ENCODE peak calls at places on chromosomes 12 and 14, in five cellular contexts. One of them, this sample, is unnamed.
A peak's percentile ranks its signal among the peaks of the same experiment; 100 is the strongest.

GRCh38 chr12:34287986-34288962 is 266.0 kb downstream of the ALG10 start:
- DNase-seq in A549: no peak
- DNase-seq in GM12878: no peak
- DNase-seq in K562: no peak
- DNase-seq in H1: no peak
- DNase-seq in this sample: no peak

GRCh38 chr12:71299541-71300376 is 139.8 kb upstream of the LGR5 start:
- DNase-seq in A549: no peak
- DNase-seq in H1: no peak
- DNase-seq in K562: peak; percentile 89
- DNase-seq in GM12878: no peak
- DNase-seq in this sample: no peak

GRCh38 chr12:50400104-50400637 is 514 bp upstream of the LARP4 start:
- DNase-seq in A549: no peak
- DNase-seq in H1: no peak
- DNase-seq in GM12878: no peak
- DNase-seq in K562: peak; percentile 25
- DNase-seq in this sample: no peak

GRCh38 chr12:41944241-41944640 is 200.4 kb downstream of the GXYLT1 start:
- DNase-seq in A549: no peak
- DNase-seq in K562: no peak
- DNase-seq in H1: no peak
- DNase-seq in GM12878: no peak
- DNase-seq in this sample: no peak

GRCh38 chr12:64318605-64319004 is 72.0 kb downstream of the C12orf56 start:
- DNase-seq in H1: peak; percentile 54
- DNase-seq in A549: no peak
- DNase-seq in K562: peak; percentile 7
- DNase-seq in GM12878: no peak
- DNase-seq in this sample: peak; percentile 1

GRCh38 chr14:80395031-80395430 is 183.7 kb upstream of the DIO2 start:
- DNase-seq in GM12878: no peak
- DNase-seq in H1: no peak
- DNase-seq in K562: no peak
- DNase-seq in A549: no peak
- DNase-seq in this sample: no peak

GRCh38 chr12:91885851-91886250 is 259.8 kb downstream of the BTG1 start:
- DNase-seq in H1: no peak
- DNase-seq in GM12878: no peak
- DNase-seq in A549: no peak
- DNase-seq in K562: no peak
- DNase-seq in this sample: no peak

GRCh38 chr14:56487090-56487667 is 92.4 kb upstream of the TMEM260 start:
- DNase-seq in GM12878: no peak
- DNase-seq in A549: peak; percentile 8
- DNase-seq in K562: peak; percentile 5
- DNase-seq in H1: no peak
- DNase-seq in this sample: no peak

GRCh38 chr12:22544038-22544979 is at the start of gene C2CD5:
- DNase-seq in A549: peak; percentile 84
- DNase-seq in H1: peak; percentile 93
- DNase-seq in K562: peak; percentile 96
- DNase-seq in GM12878: peak; percentile 80
- DNase-seq in this sample: peak; percentile 95

GRCh38 chr14:93081875-93082570 is 33.7 kb downstream of the ITPK1 start:
- DNase-seq in GM12878: no peak
- DNase-seq in K562: no peak
- DNase-seq in H1: no peak
- DNase-seq in A549: no peak
- DNase-seq in this sample: no peak

GRCh38 chr14:103763730-103764488 is 48.3 kb downstream of the ZFYVE21 start:
- DNase-seq in K562: no peak
- DNase-seq in A549: no peak
- DNase-seq in GM12878: peak; percentile 25
- DNase-seq in H1: no peak
- DNase-seq in this sample: no peak

GRCh38 chr14:38507299-38507698 is 251.4 kb upstream of the CLEC14A start:
- DNase-seq in GM12878: no peak
- DNase-seq in H1: no peak
- DNase-seq in A549: no peak
- DNase-seq in K562: no peak
- DNase-seq in this sample: no peak

GRCh38 chr12:122282066-122282465 is 15.8 kb upstream of the VPS33A start:
- DNase-seq in H1: no peak
- DNase-seq in K562: no peak
- DNase-seq in GM12878: no peak
- DNase-seq in A549: no peak
- DNase-seq in this sample: no peak

GRCh38 chr12:76399040-76399439 is 50.8 kb upstream of the BBS10 start:
- DNase-seq in GM12878: no peak
- DNase-seq in K562: no peak
- DNase-seq in H1: no peak
- DNase-seq in A549: no peak
- DNase-seq in this sample: no peak

GRCh38 chr12:116264525-116265070 is 12.9 kb downstream of the MED13L start:
- DNase-seq in A549: no peak
- DNase-seq in H1: no peak
- DNase-seq in K562: no peak
- DNase-seq in GM12878: no peak
- DNase-seq in this sample: no peak

GRCh38 chr14:94893411-94894160 is 123.7 kb upstream of the GSC start:
- DNase-seq in H1: no peak
- DNase-seq in GM12878: no peak
- DNase-seq in K562: no peak
- DNase-seq in A549: no peak
- DNase-seq in this sample: no peak

GRCh38 chr14:50768220-50768619 is 62.7 kb downstream of the NIN start:
- DNase-seq in K562: no peak
- DNase-seq in A549: no peak
- DNase-seq in H1: no peak
- DNase-seq in GM12878: no peak
- DNase-seq in this sample: no peak

GRCh38 chr14:61489932-61490331 is 168.6 kb downstream of the PRKCH start:
- DNase-seq in GM12878: no peak
- DNase-seq in K562: no peak
- DNase-seq in H1: no peak
- DNase-seq in A549: no peak
- DNase-seq in this sample: no peak

GRCh38 chr12:80129895-80130535 is 30.7 kb downstream of the OTOGL start:
- DNase-seq in K562: no peak
- DNase-seq in GM12878: no peak
- DNase-seq in A549: no peak
- DNase-seq in H1: no peak
- DNase-seq in this sample: no peak
- TF ChIP-seq HDAC2 in K562: no peak
- TF ChIP-seq HDAC2 in GM12878: no peak
- TF ChIP-seq HDAC2 in A549: no peak
- TF ChIP-seq HDAC2 in H1: no peak
- TF ChIP-seq HDAC2 in this sample: no peak

DNA sequence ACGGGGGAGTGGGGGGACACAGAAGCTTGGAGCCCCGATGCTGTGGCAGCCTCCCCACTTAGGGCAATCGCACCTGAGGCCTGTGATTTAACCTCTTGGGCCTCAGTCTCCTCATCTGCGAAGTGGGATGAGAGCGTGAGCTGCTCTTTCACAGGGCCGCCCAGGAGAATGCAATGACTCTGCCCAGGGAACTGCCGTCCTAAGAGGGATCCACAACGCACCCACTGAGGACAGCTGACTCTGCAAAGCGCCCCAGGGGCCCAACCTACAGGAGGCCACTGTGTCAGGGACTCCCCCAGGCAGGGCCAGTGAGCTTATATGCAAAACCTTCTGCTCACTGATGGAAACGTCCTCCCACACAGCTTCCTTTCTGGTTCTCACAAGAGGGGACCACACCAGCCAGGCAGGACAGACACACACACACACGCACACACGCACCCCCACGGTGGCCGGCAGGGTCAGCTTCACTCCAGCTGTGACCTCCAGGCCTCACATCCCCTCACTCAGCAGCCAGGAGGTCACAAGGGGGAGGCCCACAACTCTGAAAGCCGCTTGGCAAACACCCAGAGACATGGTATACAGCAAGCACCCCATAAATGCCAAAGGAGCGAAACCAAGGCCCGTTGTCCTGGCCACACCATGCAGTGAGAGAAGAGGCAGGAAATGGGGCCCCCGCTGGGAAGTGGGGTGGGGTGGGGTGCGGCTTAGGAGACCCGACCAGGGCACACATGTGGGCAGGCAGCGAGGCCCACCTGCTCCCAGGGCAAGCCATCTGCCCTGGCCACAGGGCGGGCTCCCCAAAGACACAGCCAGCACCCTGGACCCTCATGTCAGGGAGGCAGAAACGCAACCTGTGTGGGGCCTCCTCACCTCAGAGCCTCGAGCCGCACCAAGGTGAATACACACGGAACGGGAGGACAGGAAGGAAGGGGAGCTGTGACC is 73.3 kb downstream of the NCOR2 start:
- DNase-seq in K562: peak; percentile 20
- DNase-seq in GM12878: peak; percentile 86
- DNase-seq in H1: no peak
- DNase-seq in A549: no peak
- DNase-seq in this sample: no peak
- TF ChIP-seq HDAC2 in K562: no peak
- TF ChIP-seq HDAC2 in GM12878: no peak
- TF ChIP-seq HDAC2 in H1: no peak
- TF ChIP-seq HDAC2 in A549: no peak
- TF ChIP-seq HDAC2 in this sample: no peak

DNA sequence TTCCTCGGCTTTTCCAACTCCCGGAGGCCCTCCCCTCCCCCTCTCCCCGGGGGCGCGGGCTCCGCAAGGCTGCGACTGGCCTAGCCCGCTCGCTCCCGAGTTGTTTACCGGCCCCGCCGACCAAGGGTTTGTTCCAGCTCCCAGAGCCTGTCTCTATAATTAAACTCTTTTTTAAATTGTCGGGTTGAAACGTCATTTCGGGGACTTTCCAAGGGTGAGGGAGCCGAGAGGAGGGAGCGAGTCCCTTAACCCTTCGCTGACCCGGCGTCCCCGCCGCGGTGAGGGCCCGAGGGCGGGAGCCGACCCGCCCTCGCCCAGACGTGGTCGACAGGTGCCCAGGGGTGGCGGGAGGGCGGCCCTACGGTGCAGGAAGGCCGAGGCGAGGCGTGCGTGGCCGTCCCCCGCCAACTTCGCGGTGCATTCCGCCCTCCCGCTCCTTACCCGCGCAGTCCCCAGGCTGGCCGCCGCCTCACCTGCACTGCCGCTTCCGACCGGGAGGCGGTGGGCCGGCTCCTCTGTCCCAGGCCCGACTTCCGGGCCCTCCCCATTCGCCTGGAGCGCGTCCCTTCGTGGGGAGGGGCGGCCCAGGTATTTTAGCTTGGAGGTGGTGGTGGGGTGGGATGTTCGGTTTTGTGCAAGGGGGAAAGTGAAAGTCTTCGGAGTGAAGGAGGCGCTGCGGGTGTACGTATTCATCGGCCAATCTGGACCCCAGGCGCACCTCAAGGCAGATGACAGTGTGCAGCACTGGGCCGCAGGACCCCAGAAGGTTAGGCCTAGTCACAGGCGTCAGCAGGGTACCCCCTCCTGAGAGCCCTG is 2.9 kb upstream of the ZFP36L1 start:
- DNase-seq in K562: peak; percentile 85
- DNase-seq in A549: no peak
- DNase-seq in GM12878: no peak
- DNase-seq in H1: peak; percentile 87
- DNase-seq in this sample: peak; percentile 70
- TF ChIP-seq HDAC2 in K562: no peak
- TF ChIP-seq HDAC2 in A549: no peak
- TF ChIP-seq HDAC2 in GM12878: no peak
- TF ChIP-seq HDAC2 in H1: no peak
- TF ChIP-seq HDAC2 in this sample: peak; percentile 62

GRCh38 chr12:96571101-96571862 is 81.9 kb downstream of the CFAP54 start:
- DNase-seq in H1: no peak
- DNase-seq in GM12878: peak; percentile 93
- DNase-seq in K562: no peak
- DNase-seq in A549: no peak
- DNase-seq in this sample: no peak
- TF ChIP-seq HDAC2 in H1: no peak
- TF ChIP-seq HDAC2 in GM12878: no peak
- TF ChIP-seq HDAC2 in K562: no peak
- TF ChIP-seq HDAC2 in A549: no peak
- TF ChIP-seq HDAC2 in this sample: no peak

GRCh38 chr14:90758959-90759358 is 57.3 kb downstream of the TTC7B start:
- DNase-seq in A549: no peak
- DNase-seq in GM12878: no peak
- DNase-seq in H1: no peak
- DNase-seq in K562: no peak
- DNase-seq in this sample: no peak
- TF ChIP-seq HDAC2 in A549: no peak
- TF ChIP-seq HDAC2 in GM12878: no peak
- TF ChIP-seq HDAC2 in H1: no peak
- TF ChIP-seq HDAC2 in K562: no peak
- TF ChIP-seq HDAC2 in this sample: no peak

DNA sequence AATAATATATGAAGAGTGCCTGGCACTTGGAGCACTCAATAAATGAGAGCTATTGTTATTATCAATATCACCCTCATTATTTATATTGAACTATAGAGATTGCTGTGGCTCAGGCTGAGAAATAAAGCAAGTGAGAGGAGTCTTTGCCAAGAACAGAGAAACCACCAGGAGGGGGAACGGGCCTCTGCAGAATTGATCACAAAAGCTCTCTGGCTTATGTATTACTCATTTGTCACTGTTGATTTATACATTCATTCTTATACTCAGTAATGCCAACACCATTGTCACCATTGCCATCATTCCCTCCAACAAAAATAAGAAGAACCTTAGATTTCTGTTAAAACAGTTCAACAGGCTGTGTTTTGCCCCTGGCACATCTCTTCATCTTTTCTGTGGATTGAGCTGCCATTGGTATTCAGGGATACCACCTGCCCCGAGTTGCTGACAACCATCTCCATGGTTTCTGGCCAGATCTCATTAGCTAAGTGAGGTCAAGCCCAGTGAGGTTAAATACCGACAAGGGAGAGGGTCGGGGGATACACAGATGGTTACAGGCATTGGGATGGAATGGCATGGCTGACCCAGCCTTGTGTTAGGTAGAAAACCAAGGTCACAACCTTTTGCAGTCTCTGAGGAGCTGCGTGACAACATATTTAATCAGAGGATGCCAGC is 21.8 kb upstream of the PCNX1 start:
- DNase-seq in GM12878: no peak
- DNase-seq in A549: no peak
- DNase-seq in H1: no peak
- DNase-seq in K562: no peak
- DNase-seq in this sample: no peak
- TF ChIP-seq HDAC2 in GM12878: no peak
- TF ChIP-seq HDAC2 in A549: no peak
- TF ChIP-seq HDAC2 in H1: no peak
- TF ChIP-seq HDAC2 in K562: no peak
- TF ChIP-seq HDAC2 in this sample: no peak

This sample was measured in HepG2.